ENCODE peak calls at places on chromosomes 5 and 9, in six cellular contexts. K is RWPE1, R is AG09309, U is left ventricle myocardium inferior, Q is GM13977, V is uterus. G is an unnamed sample.

GRCh38 chr5:108251350-108251749 is 130.5 kb downstream of the FBXL17 start:
- DNase-seq in K (no peak), R (no peak), U (no peak), Q (no peak), V (no peak), G (no peak)

GRCh38 chr5:147507480-147508126 is 2.3 kb downstream of the DPYSL3 start:
- DNase-seq in K (no peak), R (no peak), U (no peak), Q (no peak), V (peak; percentile 68), G (no peak)

GRCh38 chr5:129718766-129719165 is 29.1 kb upstream of the MINAR2 start:
- DNase-seq in K (no peak), R (no peak), U (no peak), Q (no peak), V (no peak), G (no peak)

GRCh38 chr5:53642006-53642405 is 81.6 kb downstream of the NDUFS4 start:
- DNase-seq in K (peak; percentile 45), R (peak; percentile 2), U (no peak), Q (no peak), V (no peak), G (no peak)

GRCh38 chr5:147455822-147456221 is 54.0 kb downstream of the DPYSL3 start:
- DNase-seq in K (no peak), R (no peak), U (no peak), Q (no peak), V (no peak), G (no peak)

GRCh38 chr5:126056851-126057622 is 366.2 kb upstream of the GRAMD2B start:
- DNase-seq in K (no peak), R (no peak), U (no peak), Q (no peak), V (no peak), G (no peak)

GRCh38 chr5:74179701-74180100 is 460.8 kb downstream of the ENC1 start:
- DNase-seq in K (no peak), R (no peak), U (no peak), Q (no peak), V (no peak), G (no peak)

GRCh38 chr9:95007470-95007869 is 281.0 kb downstream of the AOPEP start:
- DNase-seq in K (no peak), R (no peak), U (no peak), Q (no peak), V (no peak), G (no peak)

GRCh38 chr5:168401880-168402279 is 84.4 kb upstream of the RARS1 start:
- DNase-seq in K (peak; percentile 36), R (no peak), U (no peak), Q (no peak), V (no peak), G (no peak)

GRCh38 chr9:97666907-97667686 is 30.0 kb downstream of the XPA start:
- DNase-seq in K (no peak), R (no peak), U (no peak), Q (no peak), V (no peak), G (no peak)

GRCh38 chr9:80875947-80876346 is 813.4 kb downstream of the TLE1 start:
- DNase-seq in K (no peak), R (no peak), U (no peak), Q (no peak), V (no peak), G (no peak)

GRCh38 chr5:74272019-74272775 is 368.3 kb downstream of the ENC1 start:
- DNase-seq in K (peak; percentile 74), R (peak; percentile 28), U (no peak), Q (no peak), V (no peak), G (no peak)

GRCh38 chr5:30098940-30099339 is 1094.5 kb upstream of the CDH6 start:
- DNase-seq in K (no peak), R (no peak), U (no peak), Q (no peak), V (no peak), G (no peak)

GRCh38 chr5:102678267-102679058 is 76.6 kb upstream of the PAM start:
- DNase-seq in K (peak; percentile 28), R (no peak), U (no peak), Q (no peak), V (no peak), G (no peak)

GRCh38 chr5:124952079-124952478 is 205.6 kb upstream of the ZNF608 start:
- DNase-seq in K (no peak), R (no peak), U (no peak), Q (peak; percentile 50), V (no peak), G (peak; percentile 44)

GRCh38 chr9:75142208-75142607 is 53.9 kb downstream of the OSTF1 start:
- DNase-seq in K (no peak), R (no peak), U (no peak), Q (no peak), V (no peak), G (no peak)

GRCh38 chr9:116381350-116381749 is 227.8 kb downstream of the PAPPA start:
- DNase-seq in K (no peak), R (no peak), U (no peak), Q (no peak), V (no peak), G (no peak)

GRCh38 chr9:30299126-30299780 is 2085.2 kb upstream of the ACO1 start:
- DNase-seq in K (no peak), R (no peak), U (no peak), Q (no peak), V (no peak), G (no peak)

GRCh38 chr5:119343766-119344165 is 12.1 kb upstream of the TNFAIP8 start:
- DNase-seq in K (no peak), R (no peak), U (no peak), Q (no peak), V (no peak), G (no peak)

GRCh38 chr9:132447346-132447745 is 37.3 kb downstream of the CFAP77 start:
- DNase-seq in K (peak; percentile 26), R (no peak), U (no peak), Q (no peak), V (no peak), G (no peak)
- TF ChIP-seq CTCF in K (no peak), R (peak; percentile 15), U (no peak), Q (no peak), V (no peak), G (no peak)

DNA sequence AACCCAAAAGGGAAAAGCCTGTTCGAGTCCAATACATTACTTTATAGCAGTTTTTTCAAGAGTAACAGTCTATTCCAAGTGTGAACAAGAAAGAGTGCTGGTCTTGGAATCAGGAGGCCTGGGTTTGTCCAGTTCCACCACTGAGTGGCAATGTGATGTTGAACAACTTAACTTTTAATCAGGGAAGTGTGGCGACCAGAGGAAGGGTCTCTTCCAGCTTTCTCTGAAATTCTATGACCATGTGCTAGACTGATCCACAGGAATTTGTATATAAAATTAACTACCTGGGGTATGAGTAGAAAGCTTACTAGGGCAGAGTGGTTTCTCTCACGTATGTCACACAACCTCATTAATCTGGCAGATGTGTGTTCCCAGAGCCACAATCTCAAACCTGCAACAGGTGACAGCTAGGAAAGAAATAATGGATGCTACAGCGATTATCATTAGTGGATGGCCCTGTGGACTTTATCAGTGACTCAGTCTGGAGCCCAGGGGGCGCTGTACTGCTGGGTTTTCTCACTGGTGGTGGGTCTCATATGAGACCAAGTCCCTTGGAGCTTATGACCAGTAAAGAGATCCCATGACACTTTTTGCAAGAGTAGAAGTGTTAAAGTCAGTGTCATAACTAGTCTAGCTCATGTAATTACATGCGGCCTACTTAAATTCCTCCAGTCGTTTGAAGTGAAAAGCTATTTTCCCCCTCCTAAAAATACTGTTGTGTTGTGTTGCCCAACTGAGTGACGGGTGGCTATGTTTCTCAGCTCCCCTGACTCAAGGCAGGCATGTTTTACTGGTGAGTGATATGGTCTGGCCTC is 116.5 kb downstream of the GDNF start:
- DNase-seq in K (no peak), R (no peak), U (no peak), Q (no peak), V (no peak), G (no peak)
- TF ChIP-seq CTCF in K (peak; percentile 16), R (peak; percentile 65), U (peak; percentile 27), Q (peak; percentile 51), V (no peak), G (no peak)

GRCh38 chr5:114065942-114066341 is 295.9 kb upstream of the KCNN2 start:
- DNase-seq in K (no peak), R (no peak), U (no peak), Q (no peak), V (no peak), G (no peak)
- TF ChIP-seq CTCF in K (no peak), R (no peak), U (no peak), Q (no peak), V (no peak), G (no peak)

DNA sequence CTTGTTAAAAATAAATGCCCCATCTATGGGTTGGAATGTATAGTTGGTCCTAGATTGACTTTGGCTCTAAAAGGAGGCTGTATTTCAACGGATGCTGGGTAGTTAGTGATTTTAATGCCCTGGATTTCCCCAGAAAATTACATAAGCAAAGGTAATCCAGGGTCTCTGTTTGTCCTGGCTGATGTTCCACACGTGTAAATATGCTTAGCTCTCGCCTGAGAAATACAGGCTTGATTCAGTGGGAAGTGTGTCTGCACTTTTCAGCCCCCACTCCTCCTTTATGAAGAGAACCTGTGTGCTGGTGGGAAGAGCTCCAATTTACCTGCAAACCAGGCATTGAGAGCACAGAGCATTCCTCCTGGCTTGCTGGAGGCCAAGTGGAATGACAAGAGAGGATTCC is 294.6 kb upstream of the CLINT1 start:
- DNase-seq in K (no peak), R (no peak), U (no peak), Q (no peak), V (no peak), G (no peak)
- TF ChIP-seq CTCF in K (no peak), R (no peak), U (no peak), Q (no peak), V (no peak), G (no peak)

GRCh38 chr9:111150241-111150640 is 112.0 kb upstream of the LPAR1 start:
- DNase-seq in K (no peak), R (no peak), U (no peak), Q (no peak), V (no peak), G (no peak)

GRCh38 chr9:111147021-111147420 is 108.8 kb upstream of the LPAR1 start:
- DNase-seq in K (no peak), R (no peak), U (no peak), Q (no peak), V (no peak), G (no peak)

GRCh38 chr9:111152614-111153013 is 114.3 kb upstream of the LPAR1 start:
- DNase-seq in K (no peak), R (no peak), U (no peak), Q (no peak), V (no peak), G (no peak)

GRCh38 chr9:111148390-111148993 is 110.2 kb upstream of the LPAR1 start:
- DNase-seq in K (no peak), R (no peak), U (no peak), Q (no peak), V (no peak), G (no peak)

DNA sequence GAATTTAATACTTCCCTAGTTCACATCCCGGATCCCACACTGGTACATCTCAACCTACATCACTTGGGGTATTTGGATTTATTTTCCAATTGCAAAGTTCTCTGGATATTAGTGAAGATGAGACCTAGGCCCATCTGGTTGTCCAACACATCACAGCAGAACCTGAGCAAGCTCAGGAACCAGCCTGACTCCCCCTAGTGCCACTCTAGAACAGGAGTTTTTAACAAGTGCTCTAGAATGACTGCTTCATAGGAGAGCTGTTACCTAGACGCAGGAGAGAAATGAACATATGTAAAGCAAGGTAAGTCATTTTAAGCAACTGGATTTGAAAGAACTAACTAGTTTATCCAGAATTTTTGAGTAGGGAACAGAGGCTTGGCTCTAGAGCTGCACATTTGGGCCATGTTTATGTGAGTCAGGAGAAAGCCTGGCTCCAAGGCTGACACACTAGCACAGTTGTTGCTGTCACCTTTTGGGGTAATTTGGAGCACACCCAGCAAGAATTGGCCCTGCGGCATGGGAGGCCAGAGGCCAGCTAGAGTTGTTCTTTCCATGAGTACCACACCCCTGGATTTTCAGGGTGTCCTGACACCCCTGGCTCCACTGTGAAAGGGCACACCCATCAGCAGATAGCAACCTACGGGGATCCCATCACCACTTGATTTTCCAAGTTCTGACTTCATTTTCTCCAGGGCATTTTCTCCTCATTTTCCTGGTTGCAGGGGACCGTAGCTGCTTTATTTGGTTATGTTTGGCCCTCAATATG is 110.9 kb upstream of the LPAR1 start:
- DNase-seq in K (peak; percentile 15), R (no peak), U (peak; percentile 25), Q (no peak), V (peak; percentile 23), G (peak; percentile 8)
- TF ChIP-seq CTCF in K (no peak), R (peak; percentile 4), U (no peak), Q (peak; percentile 23), V (no peak), G (no peak)

G was measured in GM13976.